ENCODE peak calls at places on chromosome 7, in five cellular contexts. One of them, this sample, is unnamed.

GRCh38 chr7:69205576-69205975 is 392.7 kb upstream of the AUTS2 start:
- DNase-seq in Peyer's patch: no peak
- DNase-seq in fibroblast of pulmonary artery: no peak
- DNase-seq in adrenal gland: no peak
- DNase-seq in BJ: no peak
- DNase-seq in this sample: no peak

GRCh38 chr7:100867040-100867795 is at the start of gene TRIP6:
- DNase-seq in adrenal gland: peak; percentile 95
- DNase-seq in fibroblast of pulmonary artery: peak; percentile 90
- DNase-seq in BJ: peak; percentile 65
- DNase-seq in Peyer's patch: peak; percentile 88
- DNase-seq in this sample: peak; percentile 94

GRCh38 chr7:51528172-51528571 is 211.6 kb upstream of the COBL start:
- DNase-seq in fibroblast of pulmonary artery: no peak
- DNase-seq in BJ: no peak
- DNase-seq in Peyer's patch: no peak
- DNase-seq in adrenal gland: no peak
- DNase-seq in this sample: no peak

GRCh38 chr7:98992076-98992475 is 113.7 kb downstream of the TRRAP start:
- DNase-seq in adrenal gland: no peak
- DNase-seq in Peyer's patch: no peak
- DNase-seq in fibroblast of pulmonary artery: no peak
- DNase-seq in BJ: no peak
- DNase-seq in this sample: no peak

GRCh38 chr7:108289852-108290251 is 159.7 kb upstream of the LAMB4 start:
- DNase-seq in BJ: no peak
- DNase-seq in fibroblast of pulmonary artery: no peak
- DNase-seq in adrenal gland: no peak
- DNase-seq in Peyer's patch: no peak
- DNase-seq in this sample: no peak

GRCh38 chr7:157494506-157495176 is 157.8 kb downstream of the DNAJB6 start:
- DNase-seq in adrenal gland: no peak
- DNase-seq in Peyer's patch: peak; percentile 34
- DNase-seq in BJ: no peak
- DNase-seq in fibroblast of pulmonary artery: no peak
- DNase-seq in this sample: no peak

GRCh38 chr7:136687693-136688322 is 180.6 kb upstream of the CHRM2 start:
- DNase-seq in Peyer's patch: no peak
- DNase-seq in adrenal gland: no peak
- DNase-seq in fibroblast of pulmonary artery: peak; percentile 56
- DNase-seq in BJ: no peak
- DNase-seq in this sample: peak; percentile 9

GRCh38 chr7:69510114-69510513 is 88.2 kb upstream of the AUTS2 start:
- DNase-seq in BJ: no peak
- DNase-seq in adrenal gland: no peak
- DNase-seq in Peyer's patch: no peak
- DNase-seq in fibroblast of pulmonary artery: no peak
- DNase-seq in this sample: no peak

GRCh38 chr7:2223321-2223720 is 9.4 kb downstream of the MAD1L1 start:
- DNase-seq in adrenal gland: no peak
- DNase-seq in fibroblast of pulmonary artery: no peak
- DNase-seq in Peyer's patch: no peak
- DNase-seq in BJ: no peak
- DNase-seq in this sample: no peak

GRCh38 chr7:36916116-36916515 is 191.8 kb upstream of the AOAH start:
- DNase-seq in BJ: no peak
- DNase-seq in Peyer's patch: no peak
- DNase-seq in adrenal gland: no peak
- DNase-seq in fibroblast of pulmonary artery: no peak
- DNase-seq in this sample: no peak

GRCh38 chr7:13035233-13035632 is 347.8 kb downstream of the ARL4A start:
- DNase-seq in Peyer's patch: no peak
- DNase-seq in adrenal gland: no peak
- DNase-seq in fibroblast of pulmonary artery: no peak
- DNase-seq in BJ: no peak
- DNase-seq in this sample: no peak

GRCh38 chr7:26198781-26199169 is 1.8 kb downstream of the HNRNPA2B1 start:
- DNase-seq in BJ: no peak
- DNase-seq in fibroblast of pulmonary artery: no peak
- DNase-seq in adrenal gland: no peak
- DNase-seq in Peyer's patch: no peak
- DNase-seq in this sample: no peak

GRCh38 chr7:99489235-99489634 is 10.8 kb downstream of the ZNF394 start:
- DNase-seq in fibroblast of pulmonary artery: no peak
- DNase-seq in Peyer's patch: no peak
- DNase-seq in adrenal gland: no peak
- DNase-seq in BJ: no peak
- DNase-seq in this sample: no peak

GRCh38 chr7:122883049-122883670 is 3.1 kb downstream of the CADPS2 start:
- DNase-seq in BJ: no peak
- DNase-seq in adrenal gland: no peak
- DNase-seq in Peyer's patch: no peak
- DNase-seq in fibroblast of pulmonary artery: no peak
- DNase-seq in this sample: no peak

DNA sequence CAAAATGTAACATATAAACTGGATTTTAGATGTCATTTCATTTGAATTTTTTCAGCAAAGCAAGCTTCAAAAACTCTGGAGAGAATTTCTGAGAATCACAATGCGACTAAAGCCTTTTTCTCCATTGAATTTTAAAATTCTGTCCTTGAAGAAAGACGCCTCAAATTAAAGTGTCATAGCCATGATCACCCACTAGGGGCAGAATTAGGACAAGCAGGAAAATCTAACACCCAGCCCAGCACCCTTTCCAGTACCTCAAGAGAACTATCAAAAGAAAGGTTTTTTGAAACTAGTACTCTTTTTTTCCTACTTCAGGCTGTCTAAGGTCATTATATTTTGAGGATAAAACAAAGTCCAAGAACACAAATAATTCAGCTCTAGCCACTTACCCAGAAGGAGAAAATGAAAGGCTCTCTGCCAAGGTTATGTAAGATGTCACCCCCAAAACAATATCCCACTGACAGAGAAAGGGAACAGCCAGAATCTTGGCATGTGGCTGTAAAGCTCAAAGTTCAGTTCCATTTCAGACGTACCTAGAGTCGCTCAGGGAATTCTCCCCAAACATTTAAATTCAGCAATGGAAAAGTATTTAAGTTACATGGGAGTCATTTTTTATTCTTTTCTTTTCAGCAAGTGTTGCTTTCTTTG is 299.4 kb downstream of the SNX13 start:
- DNase-seq in BJ: no peak
- DNase-seq in Peyer's patch: peak; percentile 56
- DNase-seq in fibroblast of pulmonary artery: peak; percentile 63
- DNase-seq in adrenal gland: no peak
- DNase-seq in this sample: peak; percentile 58
- TF ChIP-seq CTCF in BJ: peak; percentile 61
- TF ChIP-seq CTCF in Peyer's patch: peak; percentile 61
- TF ChIP-seq CTCF in fibroblast of pulmonary artery: peak; percentile 66
- TF ChIP-seq CTCF in adrenal gland: peak; percentile 66
- TF ChIP-seq CTCF in this sample: peak; percentile 73

DNA sequence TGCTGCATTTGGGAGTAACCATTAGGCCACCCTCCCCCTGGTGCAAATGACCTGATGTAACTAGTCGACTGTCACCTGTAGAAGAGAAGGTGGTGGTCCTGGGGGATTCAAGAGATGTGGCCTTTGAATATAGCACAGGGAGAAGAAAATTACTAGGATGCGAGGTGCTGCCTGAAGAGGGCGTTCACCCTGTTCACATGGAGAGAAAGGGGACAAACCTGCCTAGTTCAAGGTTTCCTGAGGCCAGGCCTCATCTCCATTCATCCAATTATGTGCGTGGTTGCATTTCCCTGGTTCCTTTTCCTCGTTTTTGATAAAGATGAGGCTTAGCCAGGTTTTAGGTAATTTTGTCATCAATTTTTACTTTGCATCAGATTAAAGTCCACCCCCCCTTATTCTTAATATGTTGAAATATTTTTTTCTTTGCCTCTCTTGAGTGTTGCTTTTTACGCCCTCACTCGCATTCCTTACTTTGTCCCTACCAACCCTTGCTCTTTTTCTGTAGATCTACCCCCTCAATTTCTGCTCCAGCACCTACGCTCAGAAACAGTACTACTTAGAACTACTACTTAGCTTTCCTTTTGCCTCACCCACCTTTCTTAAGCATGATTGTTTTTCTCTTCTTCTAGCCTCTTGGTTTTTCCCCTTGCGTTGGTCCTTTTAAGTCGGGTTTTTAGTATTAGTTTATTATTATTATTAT is 13.7 kb downstream of the CLCN1 start:
- DNase-seq in fibroblast of pulmonary artery: no peak
- DNase-seq in Peyer's patch: no peak
- DNase-seq in BJ: no peak
- DNase-seq in adrenal gland: no peak
- DNase-seq in this sample: no peak
- TF ChIP-seq CTCF in fibroblast of pulmonary artery: no peak
- TF ChIP-seq CTCF in Peyer's patch: no peak
- TF ChIP-seq CTCF in BJ: no peak
- TF ChIP-seq CTCF in adrenal gland: no peak
- TF ChIP-seq CTCF in this sample: no peak

GRCh38 chr7:75716992-75717626 is 21.6 kb downstream of the HIP1 start:
- DNase-seq in fibroblast of pulmonary artery: peak; percentile 48
- DNase-seq in adrenal gland: no peak
- DNase-seq in BJ: no peak
- DNase-seq in Peyer's patch: no peak
- DNase-seq in this sample: peak; percentile 86

GRCh38 chr7:75711076-75711475 is 27.7 kb downstream of the HIP1 start:
- DNase-seq in adrenal gland: no peak
- DNase-seq in BJ: no peak
- DNase-seq in fibroblast of pulmonary artery: no peak
- DNase-seq in Peyer's patch: no peak
- DNase-seq in this sample: no peak

GRCh38 chr7:75715864-75716263 is 22.9 kb downstream of the HIP1 start:
- DNase-seq in Peyer's patch: no peak
- DNase-seq in fibroblast of pulmonary artery: no peak
- DNase-seq in BJ: no peak
- DNase-seq in adrenal gland: no peak
- DNase-seq in this sample: peak; percentile 45

GRCh38 chr7:75711634-75712494 is 26.9 kb downstream of the HIP1 start:
- DNase-seq in fibroblast of pulmonary artery: peak; percentile 52
- DNase-seq in adrenal gland: no peak
- DNase-seq in Peyer's patch: no peak
- DNase-seq in BJ: no peak
- DNase-seq in this sample: no peak

DNA sequence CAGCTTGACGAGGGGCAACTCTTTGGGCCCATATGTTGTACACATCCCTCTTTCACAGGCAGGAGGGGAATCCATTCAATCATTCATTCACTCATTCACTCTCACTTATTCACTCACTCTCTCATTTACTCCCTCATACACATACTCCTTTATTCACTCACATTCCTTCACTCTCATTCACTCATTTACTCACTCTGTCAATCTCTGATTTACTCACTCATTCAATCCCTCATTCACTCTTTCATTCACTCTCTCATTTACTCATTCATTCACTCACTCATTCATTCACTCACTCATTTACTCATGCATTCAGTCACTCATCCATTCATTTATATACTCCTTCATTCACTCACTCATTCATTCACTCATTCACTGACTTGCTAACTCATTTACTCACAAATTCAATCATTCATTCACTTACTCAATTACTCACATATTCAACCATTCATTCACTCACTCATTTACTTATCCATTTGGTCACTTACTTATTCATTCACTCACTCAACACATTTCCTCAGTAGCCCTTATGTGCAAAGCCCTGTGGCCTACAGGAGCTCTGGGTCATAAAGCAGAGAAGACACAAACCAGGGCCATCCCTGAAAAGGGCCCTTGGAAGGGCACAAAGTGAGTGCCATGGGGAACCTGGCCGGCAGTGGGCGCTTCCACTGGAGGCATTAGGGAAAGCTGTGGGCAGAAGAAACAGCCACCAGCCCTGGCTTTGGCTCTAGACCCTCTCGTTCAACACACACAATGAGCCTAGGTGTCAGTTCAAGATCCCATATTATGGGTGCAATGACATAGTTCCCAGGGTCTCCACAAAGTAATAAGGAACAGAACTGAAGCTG is 26.0 kb downstream of the HIP1 start:
- DNase-seq in BJ: no peak
- DNase-seq in Peyer's patch: no peak
- DNase-seq in fibroblast of pulmonary artery: no peak
- DNase-seq in adrenal gland: no peak
- DNase-seq in this sample: no peak
- TF ChIP-seq CTCF in BJ: no peak
- TF ChIP-seq CTCF in Peyer's patch: no peak
- TF ChIP-seq CTCF in fibroblast of pulmonary artery: no peak
- TF ChIP-seq CTCF in adrenal gland: no peak
- TF ChIP-seq CTCF in this sample: no peak

DNA sequence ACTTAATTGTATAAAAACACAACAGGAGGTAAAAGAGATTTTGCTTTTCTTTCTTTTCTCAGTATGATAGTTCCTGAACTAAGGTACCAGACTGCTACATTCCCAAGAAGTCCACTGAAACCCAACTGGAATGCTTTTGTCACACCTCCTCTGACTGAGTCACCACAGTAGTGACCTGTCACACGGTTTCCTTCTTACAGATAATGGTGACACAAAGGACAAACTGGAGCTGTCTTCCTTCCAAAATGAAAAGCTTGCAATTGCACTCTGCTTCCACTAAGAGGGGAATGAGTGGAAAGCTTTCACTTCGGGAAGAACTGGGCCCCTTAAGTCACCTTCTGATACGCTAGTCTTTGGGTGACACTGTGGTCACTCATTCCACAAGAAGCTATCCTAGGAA is 122.2 kb downstream of the KMT2E start:
- DNase-seq in BJ: no peak
- DNase-seq in fibroblast of pulmonary artery: no peak
- DNase-seq in adrenal gland: peak; percentile 55
- DNase-seq in Peyer's patch: no peak
- DNase-seq in this sample: no peak
- TF ChIP-seq CTCF in BJ: peak; percentile 7
- TF ChIP-seq CTCF in fibroblast of pulmonary artery: peak; percentile 23
- TF ChIP-seq CTCF in adrenal gland: peak; percentile 12
- TF ChIP-seq CTCF in Peyer's patch: no peak
- TF ChIP-seq CTCF in this sample: peak; percentile 18